ENCODE peak calls at places on chromosomes 5 and 9, in nine cellular contexts. K, W, I, H, D, P, R, O and Z are unnamed samples.

GRCh38 chr5:150080696-150081435 is 5.5 kb downstream of the CSF1R start:
- DNase-seq in O (no peak), P (no peak), D (no peak), W (no peak), K (no peak), H (no peak), I (no peak), R (no peak), Z (no peak)

GRCh38 chr9:128260340-128260739 is 15.5 kb downstream of the GOLGA2 start:
- DNase-seq in D (no peak), P (no peak), W (no peak), R (no peak), K (no peak), O (no peak), I (no peak), H (no peak), Z (no peak)

GRCh38 chr5:45385321-45386058 is 310.7 kb downstream of the HCN1 start:
- DNase-seq in D (no peak), H (no peak), K (no peak), R (no peak), I (no peak), W (no peak), P (no peak), O (peak), Z (no peak)

GRCh38 chr5:30324083-30324482 is 869.4 kb upstream of the CDH6 start:
- DNase-seq in D (no peak), H (no peak), W (no peak), I (no peak), O (no peak), R (no peak), P (no peak), K (no peak), Z (no peak)

GRCh38 chr5:16660982-16661381 is 44.2 kb upstream of the RETREG1 start:
- DNase-seq in K (no peak), O (no peak), D (no peak), I (no peak), R (no peak), P (no peak), W (no peak), H (no peak), Z (no peak)

GRCh38 chr5:105954341-105954740 is 1716.4 kb downstream of the EFNA5 start:
- DNase-seq in H (no peak), R (no peak), P (no peak), O (no peak), W (no peak), K (no peak), I (no peak), D (no peak), Z (no peak)

GRCh38 chr5:154418344-154418820 is 27.4 kb upstream of the SAP30L start:
- DNase-seq in K (no peak), D (no peak), I (no peak), R (no peak), P (peak), H (no peak), O (no peak), W (peak), Z (no peak)

GRCh38 chr5:10460252-10460906 is 18.7 kb downstream of the ROPN1L start:
- DNase-seq in W (no peak), P (peak), I (no peak), K (no peak), H (no peak), D (no peak), O (no peak), R (no peak), Z (peak)

GRCh38 chr9:25990376-25990775 is 312.1 kb upstream of the TUSC1 start:
- DNase-seq in H (no peak), W (no peak), P (no peak), I (no peak), R (no peak), D (no peak), O (no peak), K (no peak), Z (no peak)

GRCh38 chr9:127402401-127403090 is 5.6 kb downstream of the SLC2A8 start:
- DNase-seq in O (no peak), P (no peak), W (no peak), H (no peak), R (no peak), K (no peak), I (no peak), D (no peak), Z (no peak)

GRCh38 chr5:109823597-109823996 is 133.9 kb downstream of the MAN2A1 start:
- DNase-seq in I (peak), P (no peak), D (no peak), O (peak), R (no peak), W (no peak), H (peak), K (no peak), Z (no peak)

GRCh38 chr9:114513050-114513951 is 8.0 kb upstream of the WHRN start:
- DNase-seq in I (no peak), R (no peak), K (no peak), P (no peak), W (no peak), O (no peak), D (no peak), H (no peak), Z (no peak)

GRCh38 chr5:10586008-10586407 is 22.1 kb downstream of the ANKRD33B start:
- DNase-seq in K (no peak), D (no peak), H (no peak), W (no peak), O (no peak), R (no peak), P (no peak), I (no peak), Z (no peak)

GRCh38 chr5:55037046-55037771 is 13.2 kb downstream of the GZMK start:
- DNase-seq in K (no peak), P (no peak), W (no peak), H (peak), R (no peak), I (peak), D (peak), O (no peak), Z (no peak)

GRCh38 chr9:120265791-120266190 is 314.2 kb downstream of the CDK5RAP2 start:
- DNase-seq in W (no peak), O (no peak), D (no peak), R (no peak), K (no peak), H (no peak), I (no peak), P (peak), Z (no peak)

GRCh38 chr9:128214571-128215490 is 11.7 kb downstream of the DNM1 start:
- DNase-seq in H (no peak), I (no peak), R (no peak), W (no peak), P (no peak), K (no peak), D (no peak), O (no peak), Z (no peak)